ENCODE peak calls at places on chromosomes 4 and X, in ten cellular contexts. G, V, Y, A, T, C, Z, E, I and R are unnamed samples.
A peak's percentile ranks its signal among the peaks of the same experiment; 100 is the strongest.

GRCh38 chr4:159298502-159298901 is 195.6 kb downstream of the RAPGEF2 start:
- DNase-seq in Z (no peak), C (no peak), T (no peak), A (peak; percentile 87), V (no peak), Y (no peak), I (no peak), G (no peak), E (no peak), R (no peak)

GRCh38 chr4:121071640-121072037 is 696 bp downstream of the NDNF start:
- DNase-seq in A (no peak), Z (no peak), Y (no peak), I (no peak), C (no peak), E (no peak), G (no peak), T (no peak), V (no peak), R (no peak)

GRCh38 chr4:54390670-54391069 is 161.6 kb downstream of the PDGFRA start:
- DNase-seq in A (no peak), Y (no peak), E (no peak), Z (no peak), V (no peak), G (no peak), I (no peak), T (no peak), C (no peak), R (no peak)

GRCh38 chr4:27094785-27095184 is 234.1 kb downstream of the STIM2 start:
- DNase-seq in E (no peak), G (no peak), C (no peak), T (no peak), V (no peak), A (no peak), Z (no peak), Y (no peak), I (no peak), R (no peak)

GRCh38 chrX:94400488-94400887 is 726.5 kb downstream of the FAM133A start:
- DNase-seq in E (no peak), V (peak; percentile 18), I (no peak), Z (no peak), C (no peak), A (no peak), T (no peak), Y (no peak), G (no peak), R (no peak)

GRCh38 chr4:184805462-184806245 is 20.1 kb downstream of the ACSL1 start:
- DNase-seq in T (no peak), V (peak; percentile 57), A (no peak), G (no peak), Z (no peak), E (no peak), Y (no peak), I (no peak), C (no peak), R (no peak)

GRCh38 chrX:55056820-55057690 is 17.8 kb upstream of the PAGE2B start:
- DNase-seq in Z (no peak), I (peak; percentile 54), T (peak; percentile 14), E (peak; percentile 18), C (no peak), V (no peak), A (peak; percentile 55), G (peak; percentile 22), Y (no peak), R (peak; percentile 15)

GRCh38 chrX:107566603-107567262 is 61.6 kb upstream of the PRPS1 start:
- DNase-seq in I (no peak), E (no peak), Y (no peak), C (no peak), T (no peak), A (peak; percentile 41), G (no peak), Z (no peak), V (no peak), R (no peak)

GRCh38 chrX:153064061-153064460 is 7.8 kb downstream of the PNMA3 start:
- DNase-seq in V (no peak), T (no peak), E (no peak), A (no peak), I (no peak), G (no peak), Y (no peak), Z (no peak), C (no peak), R (no peak)

GRCh38 chr4:3473251-3473942 is 10.3 kb downstream of the DOK7 start:
- DNase-seq in V (no peak), I (no peak), Z (no peak), Y (no peak), T (no peak), A (no peak), C (no peak), E (no peak), G (no peak), R (no peak)

GRCh38 chr4:175421506-175421905 is 390.6 kb downstream of the GPM6A start:
- DNase-seq in A (peak; percentile 61), C (no peak), E (no peak), Z (no peak), I (no peak), G (no peak), V (peak; percentile 45), T (no peak), Y (no peak), R (no peak)

GRCh38 chr4:56160631-56161030 is 211.9 kb downstream of the CEP135 start:
- DNase-seq in E (no peak), Z (no peak), C (no peak), Y (no peak), T (no peak), I (no peak), A (no peak), V (no peak), G (no peak), R (no peak)

GRCh38 chr4:181855307-181855706 is 387.9 kb upstream of the TENM3 start:
- DNase-seq in Y (no peak), I (no peak), V (no peak), C (no peak), T (no peak), A (no peak), G (no peak), E (no peak), Z (no peak), R (no peak)

GRCh38 chr4:94390804-94391410 is 48.3 kb upstream of the HPGDS start:
- DNase-seq in Y (no peak), C (no peak), Z (no peak), A (no peak), V (peak; percentile 33), G (peak; percentile 28), T (no peak), I (peak; percentile 40), E (no peak), R (no peak)

GRCh38 chr4:187070158-187070557 is 346.5 kb upstream of the FAT1 start:
- DNase-seq in A (no peak), I (no peak), C (no peak), T (no peak), Z (no peak), V (no peak), Y (no peak), G (no peak), E (no peak), R (no peak)

GRCh38 chr4:177308125-177308524 is 1.5 kb upstream of the NEIL3 start:
- DNase-seq in V (no peak), E (no peak), C (no peak), Z (peak; percentile 63), Y (no peak), T (no peak), A (peak; percentile 83), G (no peak), I (no peak), R (no peak)

GRCh38 chr4:92199135-92199534 is 104.6 kb upstream of the GRID2 start:
- DNase-seq in T (no peak), G (no peak), Y (no peak), Z (no peak), C (no peak), I (no peak), V (no peak), E (no peak), A (no peak), R (no peak)

GRCh38 chrX:101759000-101759399 is 99.3 kb upstream of the ARMCX2 start:
- DNase-seq in E (peak; percentile 14), G (peak; percentile 33), T (peak; percentile 0), I (peak; percentile 45), C (peak; percentile 5), A (peak; percentile 16), Y (no peak), V (peak; percentile 49), Z (peak; percentile 8), R (peak; percentile 8)

GRCh38 chrX:43679778-43680177 is 23.7 kb downstream of the MAOA start:
- DNase-seq in V (peak; percentile 42), Z (no peak), G (no peak), Y (no peak), A (no peak), T (no peak), E (no peak), C (peak; percentile 17), I (no peak), R (no peak)

GRCh38 chr4:25051534-25051933 is 20.8 kb upstream of the LGI2 start:
- DNase-seq in V (no peak), A (peak; percentile 39), I (no peak), C (no peak), G (no peak), E (no peak), Y (no peak), T (no peak), Z (no peak), R (no peak)

GRCh38 chr4:22778547-22779163 is 85.9 kb downstream of the GBA3 start:
- DNase-seq in V (no peak), G (no peak), C (no peak), A (no peak), Y (no peak), I (no peak), E (no peak), T (no peak), Z (no peak), R (no peak)

GRCh38 chr4:74056114-74056857 is 17.8 kb upstream of the CXCL3 start:
- DNase-seq in I (no peak), G (no peak), C (no peak), Y (no peak), A (peak; percentile 54), E (no peak), T (no peak), V (no peak), Z (no peak), R (no peak)

GRCh38 chr4:119709418-119709817 is 80.8 kb upstream of the PDE5A start:
- DNase-seq in C (no peak), T (no peak), V (no peak), Y (no peak), E (no peak), A (no peak), Z (no peak), G (no peak), I (no peak), R (no peak)

GRCh38 chr4:165079476-165079875 is 25.8 kb downstream of the TRIM75 start:
- DNase-seq in T (no peak), G (no peak), Z (no peak), Y (no peak), A (peak; percentile 28), C (peak; percentile 80), V (peak; percentile 34), E (no peak), I (no peak), R (no peak)

GRCh38 chrX:14476169-14476568 is 53.2 kb upstream of the GLRA2 start:
- DNase-seq in I (no peak), E (no peak), V (peak; percentile 11), A (no peak), T (no peak), C (no peak), Z (no peak), Y (no peak), G (no peak), R (no peak)

GRCh38 chrX:101417981-101418841 is 10.2 kb downstream of the HNRNPH2 start:
- DNase-seq in Z (no peak), C (peak; percentile 26), G (peak; percentile 43), V (peak; percentile 54), A (peak; percentile 14), I (peak; percentile 33), Y (peak; percentile 79), T (peak; percentile 7), E (no peak), R (peak; percentile 6)

GRCh38 chrX:129968968-129969367 is 13.5 kb upstream of the BCORL1 start:
- DNase-seq in G (no peak), T (no peak), I (no peak), C (no peak), V (no peak), Y (no peak), Z (no peak), E (no peak), A (no peak), R (no peak)

GRCh38 chr4:44545781-44546180 is 97.2 kb upstream of the KCTD8 start:
- DNase-seq in A (no peak), E (no peak), V (no peak), Y (no peak), T (no peak), C (no peak), Z (no peak), G (no peak), I (no peak), R (no peak)